ENCODE peak calls at places on chromosomes 2 and 18, in seven cellular contexts. Z is A549, W is upper lobe of left lung, Q is GM12878, A is left lung, G is Panc1, M is GM23338. F is an unnamed sample.

GRCh38 chr18:74069178-74070050 is 78.2 kb downstream of the FBXO15 start:
- ATAC-seq in Z (no peak), W (peak; percentile 59), Q (no peak), A (peak; percentile 81), G (no peak), M (no peak), F (no peak)

GRCh38 chr2:110153416-110153815 is 37.8 kb upstream of the MALL start:
- ATAC-seq in Z (no peak), W (no peak), Q (no peak), A (peak; percentile 44), G (no peak), M (no peak), F (no peak)

GRCh38 chr2:190469770-190470169 is 61.6 kb downstream of the MFSD6 start:
- ATAC-seq in Z (peak; percentile 92), W (peak; percentile 79), Q (peak; percentile 19), A (peak; percentile 79), G (no peak), M (no peak), F (peak; percentile 71)

GRCh38 chr2:178980815-178981214 is 69.1 kb downstream of the CCDC141 start:
- ATAC-seq in Z (no peak), W (no peak), Q (no peak), A (no peak), G (no peak), M (no peak), F (no peak)

GRCh38 chr18:24514439-24514838 is 54.0 kb downstream of the HRH4 start:
- ATAC-seq in Z (peak; percentile 76), W (no peak), Q (peak; percentile 86), A (no peak), G (peak; percentile 53), M (peak; percentile 90), F (no peak)

GRCh38 chr2:232744963-232745362 is 31.4 kb downstream of the KCNJ13 start:
- ATAC-seq in Z (no peak), W (no peak), Q (no peak), A (no peak), G (peak; percentile 65), M (no peak), F (no peak)

GRCh38 chr2:212811036-212811805 is 272.6 kb upstream of the ERBB4 start:
- ATAC-seq in Z (no peak), W (no peak), Q (peak; percentile 79), A (no peak), G (no peak), M (no peak), F (no peak)

GRCh38 chr2:224865016-224865415 is 148.9 kb upstream of the CCDC195 start:
- ATAC-seq in Z (no peak), W (no peak), Q (no peak), A (no peak), G (no peak), M (no peak), F (no peak)

GRCh38 chr18:68723539-68723938 is 8.6 kb upstream of the TMX3 start:
- ATAC-seq in Z (no peak), W (no peak), Q (no peak), A (no peak), G (no peak), M (no peak), F (no peak)

GRCh38 chr18:68722807-68723206 is 7.9 kb upstream of the TMX3 start:
- ATAC-seq in Z (no peak), W (peak; percentile 40), Q (peak; percentile 37), A (peak; percentile 30), G (no peak), M (no peak), F (no peak)

GRCh38 chr18:68724021-68724420 is 9.1 kb upstream of the TMX3 start:
- ATAC-seq in Z (no peak), W (no peak), Q (no peak), A (no peak), G (no peak), M (peak; percentile 71), F (no peak)

GRCh38 chr18:68725341-68725740 is 10.4 kb upstream of the TMX3 start:
- ATAC-seq in Z (no peak), W (no peak), Q (no peak), A (no peak), G (no peak), M (no peak), F (no peak)

GRCh38 chr18:68721681-68722583 is 7.0 kb upstream of the TMX3 start:
- ATAC-seq in Z (no peak), W (peak; percentile 63), Q (peak; percentile 90), A (peak; percentile 38), G (no peak), M (no peak), F (peak; percentile 48)
- H3K27ac ChIP-seq in Z (no peak overlapping the region), W (peak overlapping the region; percentile 46), Q (peak overlapping the region; percentile 82), A (peak overlapping the region; percentile 56), G (peak overlapping the region; percentile 23), M (no peak overlapping the region), F (peak overlapping the region; percentile 64)

GRCh38 chr2:132681766-132682165 is 11.8 kb upstream of the LYPD1 start:
- ATAC-seq in Z (no peak), W (no peak), Q (no peak), A (no peak), G (no peak), M (no peak), F (no peak)
- TF ChIP-seq CTCF in Z (no peak), W (no peak), Q (no peak), A (no peak), G (no peak), M (no peak), F (no peak)

GRCh38 chr2:101151141-101151858 is at the start of gene TBC1D8:
- ATAC-seq in Z (peak; percentile 83), W (peak; percentile 94), Q (peak; percentile 84), A (peak; percentile 88), G (peak; percentile 83), M (peak; percentile 55), F (peak; percentile 90)
- H3K27ac ChIP-seq in Z (peak within 1 kb of the TSS; percentile 92), W (peak within 1 kb of the TSS; percentile 82), Q (no peak within 1 kb of the TSS), A (peak within 1 kb of the TSS; percentile 63), G (peak within 1 kb of the TSS; percentile 100), M (peak within 1 kb of the TSS; percentile 59), F (peak within 1 kb of the TSS; percentile 88)

DNA sequence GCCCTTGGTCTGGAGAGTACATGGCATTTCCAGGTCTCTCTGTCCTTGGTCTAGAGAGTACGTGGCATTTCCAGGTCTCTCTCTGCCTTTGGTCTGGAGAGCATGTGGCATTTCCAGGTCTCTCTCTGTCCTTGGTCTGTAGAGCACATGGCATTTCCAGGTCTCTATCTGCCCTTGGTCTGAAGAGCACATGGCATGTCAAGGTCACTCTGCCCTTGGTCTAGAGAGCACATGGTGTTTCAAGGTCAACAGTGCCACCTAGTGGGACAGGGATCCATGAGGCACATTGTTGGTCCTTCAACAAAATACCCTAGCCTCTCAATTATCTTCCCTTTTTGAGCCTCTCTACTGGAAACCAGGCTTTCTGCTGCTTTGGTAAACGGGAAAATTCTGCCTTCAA is 250.2 kb downstream of the OTX1 start:
- ATAC-seq in Z (no peak), W (no peak), Q (no peak), A (no peak), G (peak; percentile 48), M (no peak), F (no peak)
- TF ChIP-seq CTCF in Z (no peak), W (no peak), Q (no peak), A (no peak), G (peak; percentile 55), M (peak; percentile 63), F (no peak)

DNA sequence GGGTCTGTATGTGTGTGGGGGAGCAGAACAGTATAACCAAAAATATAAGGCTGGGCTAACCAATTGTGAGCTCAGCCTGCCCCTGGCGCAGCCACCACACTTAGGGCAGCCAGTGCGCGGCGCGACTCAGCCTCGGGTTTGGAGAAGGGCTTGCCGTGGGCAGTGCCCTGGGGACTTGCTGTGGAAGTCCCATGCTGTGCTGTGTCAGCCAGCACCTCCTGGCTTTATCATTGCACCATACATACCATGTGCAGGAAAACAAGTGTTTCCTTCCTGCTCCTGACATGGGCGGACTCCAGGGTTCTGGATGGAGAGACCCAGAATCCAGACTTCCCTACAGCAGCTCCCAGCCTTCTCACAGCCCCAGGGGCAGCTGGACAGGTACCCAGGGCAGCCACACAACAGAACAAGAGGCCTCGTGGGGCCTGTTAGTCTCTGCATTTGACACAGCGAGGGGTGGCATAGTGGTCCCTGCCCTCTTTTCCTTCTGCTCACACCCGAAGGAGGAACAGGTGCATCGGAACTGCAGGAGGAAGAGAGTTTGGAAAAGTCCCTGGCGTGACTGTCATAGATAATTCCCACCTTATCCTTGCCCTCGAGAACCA is 54.2 kb downstream of the SDC1 start:
- ATAC-seq in Z (no peak), W (no peak), Q (no peak), A (no peak), G (no peak), M (no peak), F (no peak)
- H3K27ac ChIP-seq in Z (no peak overlapping the region), W (no peak overlapping the region), Q (no peak overlapping the region), A (no peak overlapping the region), G (no peak overlapping the region), M (no peak overlapping the region), F (no peak overlapping the region)

GRCh38 chr2:149037851-149038250 is 648 bp upstream of the LYPD6B start:
- ATAC-seq in Z (peak; percentile 44), W (no peak), Q (no peak), A (peak; percentile 72), G (peak; percentile 75), M (peak; percentile 60), F (no peak)
- TF ChIP-seq CTCF in Z (no peak), W (no peak), Q (no peak), A (no peak), G (peak; percentile 38), M (peak; percentile 64), F (no peak)

GRCh38 chr2:23505984-23506380 is 121.0 kb downstream of the KLHL29 start:
- ATAC-seq in Z (no peak), W (peak; percentile 35), Q (no peak), A (peak; percentile 25), G (no peak), M (no peak), F (no peak)

GRCh38 chr2:23505218-23505983 is 120.4 kb downstream of the KLHL29 start:
- ATAC-seq in Z (peak; percentile 49), W (no peak), Q (peak; percentile 55), A (no peak), G (no peak), M (peak; percentile 51), F (no peak)

GRCh38 chr2:23507267-23508065 is 122.5 kb downstream of the KLHL29 start:
- ATAC-seq in Z (no peak), W (no peak), Q (no peak), A (no peak), G (no peak), M (no peak), F (no peak)

GRCh38 chr2:23508066-23508390 is 123.0 kb downstream of the KLHL29 start:
- ATAC-seq in Z (no peak), W (no peak), Q (no peak), A (no peak), G (no peak), M (no peak), F (no peak)

DNA sequence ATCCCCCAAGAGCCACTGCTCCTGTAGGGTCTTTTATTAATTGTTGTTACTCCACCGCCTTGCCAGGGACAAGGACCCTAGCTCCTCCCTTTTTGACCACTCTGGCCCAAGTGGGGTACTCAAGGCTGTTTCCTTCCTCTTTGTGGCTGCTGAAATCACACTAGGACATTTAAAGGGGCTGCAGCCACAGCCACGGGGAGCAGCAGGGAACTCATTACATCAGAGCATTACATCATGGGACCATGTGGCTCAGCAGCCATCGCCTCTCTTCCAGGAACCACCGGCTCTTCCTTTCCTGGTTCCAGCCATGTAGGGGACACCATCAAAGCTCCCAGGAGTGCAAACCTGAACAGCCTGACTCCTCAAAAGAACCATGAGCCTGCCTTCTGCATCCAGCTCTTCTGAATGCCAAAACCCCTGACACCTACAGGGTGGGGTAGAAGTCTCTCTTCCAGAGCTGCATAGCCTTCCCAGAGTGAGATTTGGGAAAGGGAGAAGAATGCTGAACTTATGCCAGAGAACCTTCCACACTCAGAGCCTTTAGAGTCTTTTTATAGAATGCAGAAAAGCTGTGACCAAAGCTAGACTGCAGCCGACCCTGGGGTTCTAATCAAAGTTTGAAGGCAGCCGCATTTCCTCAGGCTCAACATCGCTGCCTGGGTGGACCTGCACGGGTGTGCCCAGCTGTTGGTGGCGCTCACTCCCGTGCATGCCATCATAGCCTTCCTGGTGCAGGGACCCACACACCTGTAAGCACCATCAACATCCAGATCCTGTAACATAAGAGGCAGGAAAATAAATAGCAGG is 121.7 kb downstream of the KLHL29 start:
- ATAC-seq in Z (no peak), W (peak; percentile 67), Q (no peak), A (peak; percentile 45), G (no peak), M (no peak), F (peak; percentile 45)
- H3K27ac ChIP-seq in Z (no peak overlapping the region), W (no peak overlapping the region), Q (no peak overlapping the region), A (no peak overlapping the region), G (no peak overlapping the region), M (no peak overlapping the region), F (no peak overlapping the region)

F was measured in gastroesophageal sphincter.